ENCODE peak calls at places on chromosomes 3 and 15, in ten cellular contexts. X is CD8-positive, alpha-beta T cell; B is thyroid gland; O is colonic mucosa; Y is Caco-2; H is stomach; S is A549; Q is spleen; P is fibroblast of mammary gland; V is lower leg skin. M is an unnamed sample.

GRCh38 chr15:38531509-38531908 is 33.1 kb downstream of the RASGRP1 start:
- DNase-seq in B (no peak), X (no peak), Q (no peak), V (no peak), O (no peak), P (peak), H (no peak), S (no peak), Y (no peak), M (peak)

GRCh38 chr3:192917258-192917507 is 473 bp downstream of the MB21D2 start:
- DNase-seq in Q (no peak), V (peak), Y (no peak), S (no peak), H (no peak), B (no peak), O (no peak), P (no peak), X (no peak), M (no peak)

GRCh38 chr3:148023994-148024393 is 614.8 kb downstream of the ZIC1 start:
- DNase-seq in V (no peak), S (no peak), X (no peak), P (peak), H (no peak), O (no peak), B (no peak), Q (no peak), Y (no peak), M (no peak)

GRCh38 chr15:53982281-53982680 is 4.0 kb downstream of the UNC13C start:
- DNase-seq in S (no peak), Y (no peak), P (no peak), Q (no peak), B (no peak), X (no peak), O (no peak), H (no peak), V (no peak), M (no peak)

GRCh38 chr3:58260261-58260731 is 22.7 kb downstream of the ABHD6 start:
- DNase-seq in V (no peak), X (no peak), S (no peak), P (peak), Q (no peak), O (no peak), B (no peak), H (no peak), Y (no peak), M (no peak)

GRCh38 chr3:55519016-55519415 is 31.9 kb upstream of the WNT5A start:
- DNase-seq in X (no peak), Y (peak), S (no peak), V (peak), Q (no peak), B (no peak), O (no peak), H (no peak), P (peak), M (no peak)

GRCh38 chr15:78811124-78811824 is at the start of gene ADAMTS7:
- DNase-seq in S (peak), P (peak), V (peak), Q (peak), B (peak), Y (peak), H (peak), X (peak), O (peak), M (no peak)

GRCh38 chr15:51243774-51244173 is 94.6 kb downstream of the CYP19A1 start:
- DNase-seq in Q (no peak), B (no peak), H (no peak), S (no peak), Y (no peak), O (no peak), P (peak), X (no peak), V (no peak), M (no peak)

GRCh38 chr15:88902491-88902835 is 7.1 kb upstream of the HAPLN3 start:
- DNase-seq in S (no peak), X (no peak), H (no peak), B (no peak), P (no peak), Q (peak), O (no peak), Y (no peak), V (no peak), M (no peak)

GRCh38 chr3:15812183-15812582 is 14.4 kb upstream of the ANKRD28 start:
- DNase-seq in B (no peak), Q (no peak), H (no peak), V (no peak), S (peak), O (no peak), X (no peak), P (peak), Y (no peak), M (no peak)

GRCh38 chr3:128335621-128336296 is 130.9 kb downstream of the DNAJB8 start:
- DNase-seq in X (no peak), Q (no peak), P (no peak), V (no peak), H (peak), B (no peak), O (no peak), Y (peak), S (no peak), M (no peak)

GRCh38 chr3:40313975-40314860 is 4.7 kb downstream of the EIF1B start:
- DNase-seq in O (no peak), Y (peak), Q (no peak), X (no peak), S (no peak), P (peak), H (no peak), B (no peak), V (no peak), M (no peak)

GRCh38 chr3:139455855-139456254 is 20.5 kb downstream of the RBP2 start:
- DNase-seq in P (no peak), H (no peak), S (peak), V (no peak), X (no peak), Y (no peak), O (no peak), Q (no peak), B (no peak), M (no peak)

GRCh38 chr3:197734667-197735318 is 1.9 kb downstream of the RUBCN start:
- DNase-seq in Q (no peak), H (no peak), P (no peak), X (no peak), O (no peak), S (no peak), Y (no peak), B (no peak), V (no peak), M (no peak)

GRCh38 chr15:101615986-101616848 is 36.0 kb downstream of the TM2D3 start:
- DNase-seq in Y (peak), Q (no peak), O (peak), P (peak), X (no peak), B (peak), S (peak), H (peak), V (no peak), M (peak)

GRCh38 chr3:125055165-125055912 is 458 bp downstream of the HEG1 start:
- DNase-seq in B (peak), V (no peak), Y (no peak), X (no peak), Q (peak), O (no peak), H (no peak), S (no peak), P (no peak), M (no peak)

GRCh38 chr3:23805228-23805880 is 401 bp upstream of the UBE2E1 start:
- DNase-seq in V (no peak), X (no peak), B (no peak), S (peak), O (no peak), P (no peak), H (no peak), Q (no peak), Y (no peak), M (no peak)
- TF ChIP-seq CTCF in V (no peak), X (no peak), B (no peak), S (no peak), O (no peak), P (no peak), H (no peak), Q (no peak), Y (no peak), M (peak)

GRCh38 chr3:122945230-122945629 is 82.3 kb downstream of the SEMA5B start:
- DNase-seq in V (no peak), Y (no peak), Q (no peak), S (no peak), X (no peak), B (no peak), H (no peak), P (no peak), O (no peak), M (no peak)
- H3K4me3 ChIP-seq in V (no peak), Y (no peak), Q (no peak), S (no peak), X (no peak), B (no peak), H (no peak), P (no peak), O (no peak), M (no peak)

GRCh38 chr3:24490151-24490550 is 4.5 kb downstream of the THRB start:
- DNase-seq in S (no peak), B (peak), O (no peak), H (no peak), Q (no peak), X (no peak), P (peak), V (no peak), Y (peak), M (no peak)
- TF ChIP-seq CTCF in S (no peak), B (no peak), O (no peak), H (no peak), Q (no peak), X (no peak), P (no peak), V (no peak), Y (no peak), M (no peak)

DNA sequence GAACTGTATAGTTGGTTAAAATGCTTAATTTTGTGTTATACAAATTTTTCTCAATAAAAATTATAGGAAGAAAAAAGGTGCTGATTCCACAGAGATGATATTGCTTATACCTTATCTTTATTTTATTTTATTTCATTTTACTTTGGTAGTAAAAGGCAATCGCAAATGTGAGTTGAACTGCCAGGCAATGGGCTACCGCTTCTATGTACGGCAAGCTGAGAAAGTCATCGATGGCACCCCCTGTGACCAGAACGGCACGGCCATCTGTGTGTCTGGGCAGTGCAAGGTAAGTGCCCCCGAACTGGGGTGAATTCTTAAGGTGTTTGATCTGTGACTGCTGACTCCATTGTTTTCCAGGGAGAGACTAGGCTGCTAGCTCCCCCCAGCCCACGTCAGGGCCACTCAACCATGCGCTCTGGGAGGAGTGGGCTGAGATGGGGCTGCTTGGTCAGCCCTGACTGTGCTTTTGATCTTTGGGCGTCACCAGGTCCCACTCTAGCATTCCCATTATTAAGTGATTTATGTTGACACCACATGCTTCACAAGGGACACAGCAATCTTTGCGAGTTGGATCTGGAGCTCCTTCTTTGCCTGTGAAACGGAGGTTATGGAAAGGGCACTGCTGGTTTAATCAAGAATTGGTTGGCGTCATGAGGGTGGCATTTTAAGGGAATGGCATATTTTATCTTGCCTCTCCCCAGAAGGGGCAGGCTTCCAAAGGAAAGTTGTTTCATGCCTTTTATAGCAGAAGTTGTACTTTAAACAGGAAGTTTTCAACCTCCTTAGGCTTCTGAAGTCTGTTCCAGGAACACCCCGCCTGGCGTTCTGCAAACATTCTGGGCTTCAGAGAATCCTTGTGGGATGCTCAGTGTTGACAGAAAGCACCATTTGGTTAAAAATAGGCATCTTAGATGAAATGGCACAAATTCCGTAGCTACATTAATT is 296.5 kb downstream of the THSD4 start:
- DNase-seq in P (no peak), H (peak), V (no peak), Y (no peak), S (peak), Q (no peak), O (peak), X (no peak), B (peak), M (no peak)
- H3K4me3 ChIP-seq in P (no peak), H (no peak), V (no peak), Y (no peak), S (peak), Q (no peak), O (no peak), X (no peak), B (no peak), M (no peak)

GRCh38 chr15:59746777-59747176 is 57.7 kb upstream of the BNIP2 start:
- DNase-seq in S (no peak), Y (no peak), X (no peak), V (no peak), P (no peak), Q (no peak), O (no peak), B (no peak), H (no peak), M (no peak)

GRCh38 chr15:59751552-59752413 is 62.7 kb upstream of the BNIP2 start:
- DNase-seq in V (no peak), O (no peak), B (no peak), S (peak), P (peak), H (no peak), X (no peak), Q (no peak), Y (peak), M (no peak)
- TF ChIP-seq CTCF in V (no peak), O (no peak), B (no peak), S (peak), P (peak), H (no peak), X (peak), Q (no peak), Y (peak), M (no peak)

GRCh38 chr15:56732881-56733130 is 503 bp downstream of the ZNF280D start:
- DNase-seq in S (peak), Q (no peak), H (no peak), P (no peak), Y (no peak), X (no peak), O (peak), V (no peak), B (no peak), M (no peak)

GRCh38 chr15:56734013-56734625 is 810 bp upstream of the ZNF280D start:
- DNase-seq in V (no peak), Y (peak), P (no peak), Q (no peak), S (no peak), X (no peak), B (peak), O (no peak), H (no peak), M (no peak)

GRCh38 chr15:56732135-56732880 is 1.0 kb downstream of the ZNF280D start:
- DNase-seq in P (peak), H (no peak), S (peak), V (no peak), Q (no peak), Y (peak), B (peak), X (no peak), O (peak), M (peak)

GRCh38 chr15:56733131-56734012 is at the start of gene ZNF280D:
- DNase-seq in X (peak), O (peak), Q (peak), S (peak), P (peak), H (peak), V (peak), B (peak), Y (peak), M (peak)

GRCh38 chr15:56731571-56731970 is 1.7 kb downstream of the ZNF280D start:
- DNase-seq in O (no peak), B (no peak), X (no peak), H (no peak), P (no peak), Y (no peak), V (no peak), S (no peak), Q (no peak), M (no peak)
- H3K4me3 ChIP-seq in O (no peak), B (no peak), X (no peak), H (peak), P (peak), Y (peak), V (no peak), S (peak), Q (peak), M (peak)

GRCh38 chr15:55835866-55836265 is 92.9 kb upstream of the PRTG start:
- DNase-seq in S (no peak), V (no peak), Y (no peak), O (no peak), P (no peak), X (no peak), H (no peak), Q (no peak), B (peak), M (no peak)

GRCh38 chr15:55829826-55830225 is 86.9 kb upstream of the PRTG start:
- DNase-seq in Q (no peak), V (no peak), P (no peak), B (no peak), O (no peak), Y (no peak), X (no peak), S (no peak), H (no peak), M (no peak)

GRCh38 chr15:55834331-55834730 is 91.4 kb upstream of the PRTG start:
- DNase-seq in H (no peak), P (no peak), X (no peak), V (no peak), O (no peak), S (no peak), Q (no peak), B (no peak), Y (no peak), M (no peak)
- TF ChIP-seq CTCF in H (no peak), P (no peak), X (no peak), V (no peak), O (no peak), S (no peak), Q (no peak), B (no peak), Y (no peak), M (no peak)

GRCh38 chr3:169662215-169663070 is 1.1 kb downstream of the MECOM start:
- DNase-seq in X (no peak), S (peak), O (peak), H (peak), P (peak), Q (peak), Y (peak), B (peak), V (peak), M (no peak)

GRCh38 chr3:169666501-169667379 is 3.2 kb upstream of the MECOM start:
- DNase-seq in H (peak), Q (no peak), S (no peak), O (no peak), X (no peak), P (no peak), Y (no peak), B (no peak), V (no peak), M (no peak)

GRCh38 chr3:169665264-169666078 is 2.0 kb upstream of the MECOM start:
- DNase-seq in P (no peak), X (no peak), S (no peak), Q (no peak), O (no peak), Y (no peak), V (no peak), H (no peak), B (no peak), M (no peak)

GRCh38 chr3:169666079-169666436 is 2.5 kb upstream of the MECOM start:
- DNase-seq in H (no peak), Y (no peak), P (no peak), X (no peak), V (no peak), Q (no peak), S (no peak), O (no peak), B (no peak), M (no peak)

DNA sequence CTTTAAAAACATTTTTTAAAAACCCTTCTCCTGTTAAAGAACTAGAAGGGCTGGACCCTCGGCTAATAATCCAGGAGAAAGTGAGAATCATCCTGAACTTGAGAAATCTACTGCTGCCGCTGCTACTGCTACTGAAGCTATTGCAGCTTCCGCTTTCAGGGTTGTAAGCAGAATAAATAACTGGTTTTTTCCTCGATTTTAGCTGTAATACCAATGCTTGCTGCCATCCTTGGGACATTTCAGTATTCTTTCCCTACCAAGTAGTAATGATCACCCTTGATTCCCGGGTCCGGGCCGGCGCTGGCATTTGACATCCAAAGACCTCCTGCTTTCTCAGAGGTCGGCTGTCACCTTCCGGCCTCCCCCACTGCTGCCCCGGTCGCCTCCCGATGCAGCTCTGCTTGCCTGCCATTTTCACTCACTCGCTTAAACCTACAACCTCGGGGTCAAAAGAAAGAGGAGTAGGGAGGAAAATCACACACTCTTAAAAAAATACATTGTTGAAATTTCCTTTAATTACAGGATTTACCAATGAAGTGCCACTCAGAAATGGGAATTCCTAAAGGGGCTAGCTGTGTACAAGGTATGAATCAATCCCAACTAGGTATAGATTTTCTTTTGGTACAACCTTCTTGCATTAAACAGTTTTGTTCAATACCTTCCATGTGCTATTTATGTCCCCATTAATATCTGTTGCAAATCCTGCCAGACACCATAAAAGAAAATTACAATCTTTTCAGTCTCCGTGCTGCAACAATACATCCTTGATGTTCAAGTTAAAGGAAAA is 715 bp upstream of the MECOM start:
- DNase-seq in O (no peak), V (no peak), Y (no peak), P (no peak), X (no peak), H (peak), S (no peak), Q (peak), B (no peak), M (no peak)
- H3K4me3 ChIP-seq in O (peak), V (no peak), Y (peak), P (no peak), X (peak), H (peak), S (peak), Q (peak), B (no peak), M (peak)